ENCODE peak calls at places on chromosomes 16 and 17, in six cellular contexts. One of them, this sample, is unnamed.

GRCh38 chr17:61317779-61318178 is 81.9 kb upstream of the TBX2 start:
- DNase-seq in HepG2: no peak
- DNase-seq in H1: no peak
- DNase-seq in K562: no peak
- DNase-seq in HCT116: no peak
- DNase-seq in SK-N-SH: no peak
- DNase-seq in this sample: no peak

GRCh38 chr16:1751946-1752345 is 19.4 kb downstream of the NME3 start:
- DNase-seq in HCT116: no peak
- DNase-seq in H1: no peak
- DNase-seq in HepG2: no peak
- DNase-seq in SK-N-SH: no peak
- DNase-seq in K562: no peak
- DNase-seq in this sample: no peak

GRCh38 chr16:525520-526180 is 1.9 kb upstream of the CAPN15 start:
- DNase-seq in K562: no peak
- DNase-seq in HepG2: no peak
- DNase-seq in H1: no peak
- DNase-seq in HCT116: peak; percentile 57
- DNase-seq in SK-N-SH: no peak
- DNase-seq in this sample: no peak

GRCh38 chr16:89325861-89326471 is 108.5 kb downstream of the ZNF778 start:
- DNase-seq in K562: peak; percentile 75
- DNase-seq in HCT116: no peak
- DNase-seq in SK-N-SH: no peak
- DNase-seq in H1: no peak
- DNase-seq in HepG2: no peak
- DNase-seq in this sample: peak; percentile 83

GRCh38 chr16:55543470-55543869 is 23.0 kb upstream of the CAPNS2 start:
- DNase-seq in HCT116: no peak
- DNase-seq in HepG2: peak; percentile 35
- DNase-seq in H1: no peak
- DNase-seq in K562: no peak
- DNase-seq in SK-N-SH: peak; percentile 16
- DNase-seq in this sample: no peak

GRCh38 chr17:19244357-19244756 is 7.2 kb downstream of the EPN2 start:
- DNase-seq in K562: no peak
- DNase-seq in HepG2: no peak
- DNase-seq in H1: no peak
- DNase-seq in HCT116: no peak
- DNase-seq in SK-N-SH: no peak
- DNase-seq in this sample: no peak

GRCh38 chr16:1244881-1245280 is 4.4 kb downstream of the TPSAB1 start:
- DNase-seq in HCT116: no peak
- DNase-seq in K562: no peak
- DNase-seq in HepG2: no peak
- DNase-seq in H1: no peak
- DNase-seq in SK-N-SH: no peak
- DNase-seq in this sample: no peak

GRCh38 chr16:1044515-1045362 is 27.8 kb upstream of the SSTR5 start:
- DNase-seq in HCT116: no peak
- DNase-seq in HepG2: no peak
- DNase-seq in H1: no peak
- DNase-seq in SK-N-SH: no peak
- DNase-seq in K562: peak; percentile 70
- DNase-seq in this sample: no peak

GRCh38 chr17:63700528-63701441 is 860 bp upstream of the LIMD2 start:
- DNase-seq in H1: no peak
- DNase-seq in K562: no peak
- DNase-seq in HepG2: no peak
- DNase-seq in HCT116: no peak
- DNase-seq in SK-N-SH: peak; percentile 97
- DNase-seq in this sample: no peak

GRCh38 chr17:44901323-44901965 is 2.2 kb upstream of the EFTUD2 start:
- DNase-seq in K562: no peak
- DNase-seq in HepG2: no peak
- DNase-seq in HCT116: no peak
- DNase-seq in H1: no peak
- DNase-seq in SK-N-SH: no peak
- DNase-seq in this sample: no peak

GRCh38 chr16:19113577-19114358 is at the start of gene ITPRIPL2:
- DNase-seq in H1: no peak
- DNase-seq in K562: peak; percentile 81
- DNase-seq in HCT116: peak; percentile 79
- DNase-seq in HepG2: peak; percentile 67
- DNase-seq in SK-N-SH: peak; percentile 92
- DNase-seq in this sample: peak; percentile 89

GRCh38 chr17:1169471-1169908 is 10.3 kb downstream of the ABR start:
- DNase-seq in K562: no peak
- DNase-seq in HepG2: no peak
- DNase-seq in HCT116: no peak
- DNase-seq in SK-N-SH: no peak
- DNase-seq in H1: no peak
- DNase-seq in this sample: no peak

GRCh38 chr16:16027728-16028310 is 78.4 kb downstream of the ABCC1 start:
- DNase-seq in K562: no peak
- DNase-seq in HepG2: no peak
- DNase-seq in HCT116: no peak
- DNase-seq in SK-N-SH: no peak
- DNase-seq in H1: no peak
- DNase-seq in this sample: no peak

GRCh38 chr16:20311548-20311947 is 15.8 kb downstream of the GP2 start:
- DNase-seq in SK-N-SH: no peak
- DNase-seq in HCT116: no peak
- DNase-seq in H1: no peak
- DNase-seq in K562: no peak
- DNase-seq in HepG2: no peak
- DNase-seq in this sample: no peak

GRCh38 chr17:69672924-69673323 is 258.4 kb downstream of the MAP2K6 start:
- DNase-seq in SK-N-SH: no peak
- DNase-seq in K562: no peak
- DNase-seq in HepG2: no peak
- DNase-seq in H1: no peak
- DNase-seq in HCT116: no peak
- DNase-seq in this sample: no peak

GRCh38 chr17:65324574-65324973 is 187.4 kb downstream of the RGS9 start:
- DNase-seq in K562: no peak
- DNase-seq in H1: no peak
- DNase-seq in HepG2: no peak
- DNase-seq in HCT116: no peak
- DNase-seq in SK-N-SH: no peak
- DNase-seq in this sample: no peak

GRCh38 chr16:12661656-12662172 is 142.0 kb downstream of the CPPED1 start:
- DNase-seq in K562: peak; percentile 57
- DNase-seq in H1: peak; percentile 49
- DNase-seq in HCT116: peak; percentile 6
- DNase-seq in HepG2: peak; percentile 76
- DNase-seq in SK-N-SH: no peak
- DNase-seq in this sample: peak; percentile 27

GRCh38 chr17:11780621-11781020 is 182.4 kb downstream of the DNAH9 start:
- DNase-seq in SK-N-SH: no peak
- DNase-seq in K562: no peak
- DNase-seq in HepG2: no peak
- DNase-seq in H1: no peak
- DNase-seq in HCT116: no peak
- DNase-seq in this sample: no peak

GRCh38 chr17:37490638-37491614 is 1.2 kb downstream of the DUSP14 start:
- DNase-seq in HCT116: peak; percentile 66
- DNase-seq in K562: peak; percentile 55
- DNase-seq in H1: no peak
- DNase-seq in SK-N-SH: no peak
- DNase-seq in HepG2: peak; percentile 64
- DNase-seq in this sample: peak; percentile 85

GRCh38 chr17:338442-339192 is 14.0 kb downstream of the RPH3AL start:
- DNase-seq in K562: no peak
- DNase-seq in HCT116: no peak
- DNase-seq in SK-N-SH: no peak
- DNase-seq in H1: no peak
- DNase-seq in HepG2: peak; percentile 81
- DNase-seq in this sample: no peak

GRCh38 chr17:72308744-72309395 is 188.1 kb downstream of the SOX9 start:
- DNase-seq in K562: no peak
- DNase-seq in SK-N-SH: no peak
- DNase-seq in HCT116: no peak
- DNase-seq in H1: no peak
- DNase-seq in HepG2: no peak
- DNase-seq in this sample: no peak

GRCh38 chr17:1091885-1092284 is 87.9 kb downstream of the ABR start:
- DNase-seq in HepG2: no peak
- DNase-seq in SK-N-SH: no peak
- DNase-seq in H1: no peak
- DNase-seq in K562: no peak
- DNase-seq in HCT116: no peak
- DNase-seq in this sample: no peak

GRCh38 chr16:47416869-47417268 is 44.0 kb downstream of the ITFG1 start:
- DNase-seq in SK-N-SH: no peak
- DNase-seq in HepG2: no peak
- DNase-seq in HCT116: no peak
- DNase-seq in H1: no peak
- DNase-seq in K562: no peak
- DNase-seq in this sample: no peak

GRCh38 chr17:48241131-48241591 is 133.6 kb downstream of the SNX11 start:
- DNase-seq in HCT116: peak; percentile 88
- DNase-seq in H1: no peak
- DNase-seq in SK-N-SH: no peak
- DNase-seq in HepG2: no peak
- DNase-seq in K562: peak; percentile 53
- DNase-seq in this sample: peak; percentile 43

GRCh38 chr16:56608876-56609462 is 585 bp downstream of the MT2A start:
- DNase-seq in K562: no peak
- DNase-seq in HepG2: no peak
- DNase-seq in SK-N-SH: peak; percentile 43
- DNase-seq in H1: no peak
- DNase-seq in HCT116: no peak
- DNase-seq in this sample: no peak

DNA sequence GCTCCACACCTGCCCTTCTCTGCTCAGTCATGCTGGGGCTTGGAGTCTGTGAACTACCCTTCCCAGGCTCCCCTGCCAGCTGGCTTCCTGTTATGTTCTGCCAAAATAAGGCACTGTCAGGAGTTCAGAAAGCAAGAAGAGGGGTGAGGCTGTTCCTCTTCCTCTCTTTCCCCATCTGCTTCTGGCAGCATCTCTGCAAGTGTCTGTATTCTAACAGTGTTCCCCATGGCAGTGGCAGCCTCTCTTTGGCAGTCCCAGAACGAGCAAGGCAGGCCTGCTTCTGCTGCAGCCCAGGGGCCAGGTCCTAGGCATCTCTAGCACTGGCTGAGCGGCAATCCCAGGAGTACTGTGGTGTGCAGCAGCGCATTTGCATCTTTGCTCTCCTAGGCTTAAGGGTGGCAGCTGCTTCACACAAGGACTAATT is 219.1 kb downstream of the STX8 start:
- DNase-seq in SK-N-SH: no peak
- DNase-seq in K562: no peak
- DNase-seq in HepG2: no peak
- DNase-seq in H1: no peak
- DNase-seq in HCT116: no peak
- DNase-seq in this sample: no peak
- TF ChIP-seq JUND in SK-N-SH: no peak
- TF ChIP-seq JUND in K562: no peak
- TF ChIP-seq JUND in HepG2: no peak
- TF ChIP-seq JUND in H1: no peak
- TF ChIP-seq JUND in HCT116: no peak
- TF ChIP-seq JUND in this sample: no peak

GRCh38 chr17:43132117-43132516 is 7.0 kb upstream of the BRCA1 start:
- DNase-seq in SK-N-SH: no peak
- DNase-seq in K562: no peak
- DNase-seq in HCT116: no peak
- DNase-seq in H1: no peak
- DNase-seq in HepG2: no peak
- DNase-seq in this sample: no peak

GRCh38 chr17:43129671-43130010 is 4.5 kb upstream of the BRCA1 start:
- DNase-seq in K562: no peak
- DNase-seq in HepG2: no peak
- DNase-seq in HCT116: no peak
- DNase-seq in H1: no peak
- DNase-seq in SK-N-SH: no peak
- DNase-seq in this sample: no peak

GRCh38 chr17:43126911-43127290 is 1.7 kb upstream of the BRCA1 start:
- DNase-seq in H1: no peak
- DNase-seq in HCT116: no peak
- DNase-seq in K562: no peak
- DNase-seq in HepG2: no peak
- DNase-seq in SK-N-SH: no peak
- DNase-seq in this sample: no peak

GRCh38 chr17:43125133-43125966 is at the start of gene BRCA1:
- DNase-seq in H1: peak; percentile 95
- DNase-seq in SK-N-SH: peak; percentile 95
- DNase-seq in HepG2: peak; percentile 100
- DNase-seq in K562: peak; percentile 95
- DNase-seq in HCT116: peak; percentile 99
- DNase-seq in this sample: peak; percentile 100

GRCh38 chr17:43125967-43126910 is 1.1 kb upstream of the BRCA1 start:
- DNase-seq in H1: no peak
- DNase-seq in HepG2: peak; percentile 61
- DNase-seq in HCT116: no peak
- DNase-seq in K562: peak; percentile 51
- DNase-seq in SK-N-SH: peak; percentile 63
- DNase-seq in this sample: peak; percentile 23
- TF ChIP-seq JUND in H1: no peak
- TF ChIP-seq JUND in HepG2: no peak
- TF ChIP-seq JUND in HCT116: no peak
- TF ChIP-seq JUND in K562: no peak
- TF ChIP-seq JUND in SK-N-SH: no peak
- TF ChIP-seq JUND in this sample: no peak

GRCh38 chr16:84599528-84600202 is 18.2 kb downstream of the COTL1 start:
- DNase-seq in HCT116: no peak
- DNase-seq in SK-N-SH: peak; percentile 65
- DNase-seq in K562: no peak
- DNase-seq in HepG2: peak; percentile 95
- DNase-seq in H1: peak; percentile 50
- DNase-seq in this sample: no peak
- TF ChIP-seq JUND in HCT116: no peak
- TF ChIP-seq JUND in SK-N-SH: no peak
- TF ChIP-seq JUND in K562: no peak
- TF ChIP-seq JUND in HepG2: no peak
- TF ChIP-seq JUND in H1: no peak
- TF ChIP-seq JUND in this sample: no peak

GRCh38 chr17:12964162-12964561 is 53.7 kb downstream of the ELAC2 start:
- DNase-seq in K562: no peak
- DNase-seq in HepG2: no peak
- DNase-seq in HCT116: no peak
- DNase-seq in H1: no peak
- DNase-seq in SK-N-SH: no peak
- DNase-seq in this sample: no peak

GRCh38 chr17:12965988-12966387 is 51.8 kb downstream of the ELAC2 start:
- DNase-seq in H1: no peak
- DNase-seq in K562: no peak
- DNase-seq in SK-N-SH: no peak
- DNase-seq in HCT116: no peak
- DNase-seq in HepG2: no peak
- DNase-seq in this sample: no peak

GRCh38 chr17:12963505-12963904 is 54.3 kb downstream of the ELAC2 start:
- DNase-seq in K562: no peak
- DNase-seq in HepG2: no peak
- DNase-seq in HCT116: no peak
- DNase-seq in SK-N-SH: no peak
- DNase-seq in H1: no peak
- DNase-seq in this sample: no peak

GRCh38 chr17:12966413-12966812 is 51.4 kb downstream of the ELAC2 start:
- DNase-seq in K562: no peak
- DNase-seq in HCT116: no peak
- DNase-seq in H1: no peak
- DNase-seq in SK-N-SH: no peak
- DNase-seq in HepG2: no peak
- DNase-seq in this sample: no peak

GRCh38 chr17:12964840-12965239 is 53.0 kb downstream of the ELAC2 start:
- DNase-seq in K562: no peak
- DNase-seq in SK-N-SH: no peak
- DNase-seq in HCT116: no peak
- DNase-seq in H1: no peak
- DNase-seq in HepG2: no peak
- DNase-seq in this sample: no peak
- TF ChIP-seq JUND in K562: no peak
- TF ChIP-seq JUND in SK-N-SH: no peak
- TF ChIP-seq JUND in HCT116: no peak
- TF ChIP-seq JUND in H1: no peak
- TF ChIP-seq JUND in HepG2: no peak
- TF ChIP-seq JUND in this sample: no peak

This sample was measured in T47D.